ENCODE peak calls at places on chromosome 4, in six cellular contexts. C, R, F, T, X and Q are unnamed samples.
A peak's percentile ranks its signal among the peaks of the same experiment; 100 is the strongest.

GRCh38 chr4:186881521-186882220 is 158.0 kb upstream of the FAT1 start:
- DNase-seq in C (no peak), R (no peak), F (no peak), T (no peak), X (no peak), Q (no peak)

GRCh38 chr4:60926624-60927023 is 273.5 kb upstream of the ADGRL3 start:
- DNase-seq in C (no peak), R (no peak), F (no peak), T (no peak), X (no peak), Q (no peak)

GRCh38 chr4:3451956-3452355 is 10.2 kb downstream of the HGFAC start:
- DNase-seq in C (no peak), R (no peak), F (no peak), T (no peak), X (no peak), Q (no peak)

GRCh38 chr4:187235456-187236170 is 512.0 kb upstream of the FAT1 start:
- DNase-seq in C (no peak), R (no peak), F (no peak), T (no peak), X (no peak), Q (no peak)

GRCh38 chr4:37522996-37523395 is 163.2 kb downstream of the RELL1 start:
- DNase-seq in C (no peak), R (no peak), F (no peak), T (peak; percentile 27), X (no peak), Q (no peak)

GRCh38 chr4:8369426-8370105 is 71.0 kb downstream of the ACOX3 start:
- DNase-seq in C (no peak), R (no peak), F (no peak), T (no peak), X (peak; percentile 9), Q (peak; percentile 39)

GRCh38 chr4:173214661-173215060 is 46.0 kb downstream of the GALNT7 start:
- DNase-seq in C (no peak), R (no peak), F (no peak), T (no peak), X (no peak), Q (no peak)

GRCh38 chr4:185773419-185773818 is 38.6 kb downstream of the SORBS2 start:
- DNase-seq in C (peak; percentile 20), R (no peak), F (no peak), T (peak; percentile 37), X (peak; percentile 29), Q (peak; percentile 85)

GRCh38 chr4:37463033-37463432 is 218.5 kb downstream of the NWD2 start:
- DNase-seq in C (no peak), R (no peak), F (no peak), T (no peak), X (no peak), Q (no peak)

GRCh38 chr4:173522160-173522873 is 7.7 kb downstream of the HAND2 start:
- DNase-seq in C (peak; percentile 94), R (no peak), F (no peak), T (peak; percentile 80), X (peak; percentile 81), Q (peak; percentile 91)

DNA sequence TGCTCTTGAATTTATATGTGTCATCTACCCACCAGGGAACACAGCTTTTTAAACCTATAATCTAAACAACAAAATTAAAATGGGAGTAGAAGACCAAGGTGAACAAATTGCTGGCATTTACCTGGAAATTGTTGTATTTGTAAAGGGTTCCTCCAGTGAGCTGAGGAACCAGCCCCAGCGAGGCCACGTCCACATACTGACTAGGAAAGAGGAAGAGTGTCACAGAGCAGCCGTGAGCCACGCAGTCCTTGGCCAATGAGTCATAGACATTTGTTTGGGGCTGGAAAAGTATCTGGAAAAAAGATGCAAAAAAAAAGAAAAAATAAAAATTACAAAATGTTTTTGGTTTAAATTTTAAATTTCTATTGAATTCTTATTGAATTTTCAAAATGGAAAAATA is 58.7 kb downstream of the METTL14 start:
- DNase-seq in C (no peak), R (no peak), F (no peak), T (no peak), X (peak; percentile 18), Q (peak; percentile 67)
- H3K4me1 ChIP-seq in C (no peaks in the 10 kb centered on the region), R (no peaks in the 10 kb centered on the region), F (no peaks in the 10 kb centered on the region), T (no peaks in the 10 kb centered on the region), X (peaks cover 28% of the 10 kb centered on the region), Q (peaks cover 2% of the 10 kb centered on the region)

GRCh38 chr4:52852041-52852440 is 10.1 kb upstream of the RASL11B start:
- DNase-seq in C (no peak), R (no peak), F (no peak), T (no peak), X (no peak), Q (no peak)
- H3K27ac ChIP-seq in C (no peak overlapping the region), R (no peak overlapping the region), F (no peak overlapping the region), T (no peak overlapping the region), X (no peak overlapping the region), Q (no peak overlapping the region)

DNA sequence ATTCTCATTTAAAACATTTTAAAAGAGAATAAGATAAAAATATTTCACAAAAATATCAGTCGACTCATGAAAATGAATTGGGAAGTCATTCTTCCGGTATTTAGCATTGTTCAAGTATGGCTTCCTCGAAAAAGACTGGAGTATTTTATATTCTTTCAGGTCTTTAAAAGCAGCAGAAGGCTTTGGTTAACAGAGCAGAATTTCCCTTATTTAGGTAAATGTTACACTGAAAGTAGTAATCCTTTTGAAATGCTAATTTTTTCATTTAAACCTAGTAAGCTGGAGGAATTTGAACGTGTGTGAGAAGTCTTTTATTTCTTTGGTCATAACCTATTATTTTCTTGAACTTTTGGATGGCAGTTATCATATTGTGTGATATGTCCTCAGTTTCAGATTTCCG is 11.2 kb downstream of the TENM3 start:
- DNase-seq in C (no peak), R (no peak), F (no peak), T (no peak), X (no peak), Q (no peak)
- H3K4me1 ChIP-seq in C (no peaks in the 10 kb centered on the region), R (no peaks in the 10 kb centered on the region), F (no peaks in the 10 kb centered on the region), T (peaks cover 2% of the 10 kb centered on the region), X (no peaks in the 10 kb centered on the region), Q (no peaks in the 10 kb centered on the region)

GRCh38 chr4:159071969-159072765 is 30.7 kb upstream of the RAPGEF2 start:
- DNase-seq in C (no peak), R (no peak), F (no peak), T (no peak), X (no peak), Q (no peak)
- H3K27ac ChIP-seq in C (no peak overlapping the region), R (no peak overlapping the region), F (no peak overlapping the region), T (peak overlapping the region; percentile 54), X (no peak overlapping the region), Q (no peak overlapping the region)

DNA sequence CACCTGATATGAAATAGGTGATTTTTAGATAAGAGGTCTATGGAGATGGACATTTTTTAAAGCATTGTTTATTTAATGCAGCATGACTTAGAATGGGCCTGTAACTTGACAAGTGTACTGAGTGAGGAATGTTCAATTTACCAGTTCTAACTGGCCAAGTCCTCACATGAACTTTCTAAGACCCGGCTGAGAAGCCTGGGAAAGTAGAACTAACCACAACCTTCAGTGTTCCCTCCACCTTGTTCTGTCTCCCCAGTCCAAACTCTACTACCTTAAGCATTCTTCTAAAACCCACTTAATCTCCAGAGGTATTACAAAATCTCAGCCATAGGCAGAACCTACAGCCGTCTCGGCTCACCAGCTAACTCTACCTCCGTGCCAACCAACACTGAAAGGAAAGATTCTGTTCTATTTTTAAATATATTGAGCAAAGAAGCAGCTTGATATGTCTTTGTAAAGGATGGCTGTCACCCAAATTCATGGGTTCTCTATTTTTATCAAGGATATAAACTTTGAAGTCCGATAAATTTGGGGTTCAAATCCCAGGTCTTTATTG is 6.8 kb downstream of the PPARGC1A start:
- DNase-seq in C (no peak), R (no peak), F (no peak), T (no peak), X (no peak), Q (no peak)
- H3K4me1 ChIP-seq in C (no peaks in the 10 kb centered on the region), R (no peaks in the 10 kb centered on the region), F (peaks cover 13% of the 10 kb centered on the region), T (peaks cover 12% of the 10 kb centered on the region), X (peaks cover 59% of the 10 kb centered on the region), Q (no peaks in the 10 kb centered on the region)

GRCh38 chr4:64385177-64385549 is 24.1 kb downstream of the TECRL start:
- DNase-seq in C (no peak), R (no peak), F (no peak), T (no peak), X (no peak), Q (no peak)
- H3K27ac ChIP-seq in C (no peak overlapping the region), R (no peak overlapping the region), F (no peak overlapping the region), T (no peak overlapping the region), X (no peak overlapping the region), Q (no peak overlapping the region)

DNA sequence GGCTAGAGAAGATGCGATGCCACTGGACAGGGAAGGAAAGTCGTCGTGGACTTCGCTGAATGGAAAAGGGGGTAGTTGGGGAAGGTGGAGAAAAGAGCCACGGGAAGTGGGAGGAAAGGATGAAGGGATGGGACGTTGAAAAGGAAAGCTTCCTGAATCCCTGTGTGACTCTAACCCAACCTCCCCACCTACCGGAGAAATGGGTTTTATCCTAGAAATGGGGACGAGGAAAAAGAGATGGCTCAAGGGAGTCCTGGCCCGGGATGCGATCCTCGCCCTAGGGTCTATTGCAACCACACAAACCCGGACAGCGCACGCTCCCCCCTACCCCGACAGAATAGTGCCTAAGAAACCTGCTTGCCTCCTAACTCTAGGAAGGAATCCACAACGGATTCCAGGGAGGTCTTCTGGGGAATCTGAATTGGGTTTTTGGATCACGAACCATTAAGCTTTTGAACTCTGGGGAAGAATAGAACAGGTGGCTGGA is 738 bp upstream of the TSPAN5 start:
- DNase-seq in C (no peak), R (no peak), F (no peak), T (peak; percentile 76), X (no peak), Q (no peak)
- H3K4me1 ChIP-seq in C (no peaks in the 10 kb centered on the region), R (peaks cover 52% of the 10 kb centered on the region), F (peaks cover 20% of the 10 kb centered on the region), T (no peaks in the 10 kb centered on the region), X (peaks cover 18% of the 10 kb centered on the region), Q (no peaks in the 10 kb centered on the region)